ENCODE peak calls at places on chromosomes 2 and 18, in seven cellular contexts. One of them, this sample, is unnamed.

GRCh38 chr18:57543560-57543959 is 42.9 kb downstream of the FECH start:
- DNase-seq in GM19239: no peak
- DNase-seq in amygdala: no peak
- DNase-seq in frontal cortex: no peak
- DNase-seq in myocyte: no peak
- DNase-seq in ecto neural progenitor cell: no peak
- DNase-seq in AG04449: no peak
- DNase-seq in this sample: no peak

GRCh38 chr2:136765736-136766323 is 485 bp downstream of the THSD7B start:
- DNase-seq in GM19239: no peak
- DNase-seq in amygdala: no peak
- DNase-seq in frontal cortex: no peak
- DNase-seq in myocyte: no peak
- DNase-seq in ecto neural progenitor cell: peak; percentile 60
- DNase-seq in AG04449: no peak
- DNase-seq in this sample: peak; percentile 37

GRCh38 chr2:101815739-101816391 is 118.4 kb downstream of the MAP4K4 start:
- DNase-seq in GM19239: no peak
- DNase-seq in amygdala: no peak
- DNase-seq in frontal cortex: no peak
- DNase-seq in myocyte: no peak
- DNase-seq in ecto neural progenitor cell: no peak
- DNase-seq in AG04449: no peak
- DNase-seq in this sample: no peak

GRCh38 chr2:8154936-8155335 is 526.9 kb upstream of the ID2 start:
- DNase-seq in GM19239: no peak
- DNase-seq in amygdala: no peak
- DNase-seq in frontal cortex: no peak
- DNase-seq in myocyte: no peak
- DNase-seq in ecto neural progenitor cell: no peak
- DNase-seq in AG04449: no peak
- DNase-seq in this sample: no peak

GRCh38 chr2:46082531-46083485 is 214.4 kb upstream of the EPAS1 start:
- DNase-seq in GM19239: no peak
- DNase-seq in amygdala: no peak
- DNase-seq in frontal cortex: no peak
- DNase-seq in myocyte: peak; percentile 43
- DNase-seq in ecto neural progenitor cell: no peak
- DNase-seq in AG04449: peak; percentile 82
- DNase-seq in this sample: no peak

GRCh38 chr2:238155051-238155760 is 3.6 kb upstream of the ERFE start:
- DNase-seq in GM19239: no peak
- DNase-seq in amygdala: no peak
- DNase-seq in frontal cortex: no peak
- DNase-seq in myocyte: peak; percentile 84
- DNase-seq in ecto neural progenitor cell: no peak
- DNase-seq in AG04449: peak; percentile 37
- DNase-seq in this sample: no peak

GRCh38 chr2:135047295-135047694 is at the start of gene MAP3K19:
- DNase-seq in GM19239: no peak
- DNase-seq in amygdala: no peak
- DNase-seq in frontal cortex: no peak
- DNase-seq in myocyte: no peak
- DNase-seq in ecto neural progenitor cell: no peak
- DNase-seq in AG04449: no peak
- DNase-seq in this sample: no peak

GRCh38 chr2:205579335-205579734 is 103.0 kb upstream of the NRP2 start:
- DNase-seq in GM19239: no peak
- DNase-seq in amygdala: no peak
- DNase-seq in frontal cortex: no peak
- DNase-seq in myocyte: no peak
- DNase-seq in ecto neural progenitor cell: no peak
- DNase-seq in AG04449: no peak
- DNase-seq in this sample: no peak

GRCh38 chr2:237743561-237744269 is 54.9 kb upstream of the RBM44 start:
- DNase-seq in GM19239: no peak
- DNase-seq in amygdala: no peak
- DNase-seq in frontal cortex: no peak
- DNase-seq in myocyte: no peak
- DNase-seq in ecto neural progenitor cell: peak; percentile 24
- DNase-seq in AG04449: no peak
- DNase-seq in this sample: no peak

GRCh38 chr18:46596119-46596518 is 60.9 kb downstream of the LOXHD1 start:
- DNase-seq in GM19239: no peak
- DNase-seq in amygdala: no peak
- DNase-seq in frontal cortex: no peak
- DNase-seq in myocyte: no peak
- DNase-seq in ecto neural progenitor cell: no peak
- DNase-seq in AG04449: no peak
- DNase-seq in this sample: no peak

GRCh38 chr2:14827226-14828023 is 194.9 kb downstream of the LRATD1 start:
- DNase-seq in GM19239: no peak
- DNase-seq in amygdala: no peak
- DNase-seq in frontal cortex: no peak
- DNase-seq in myocyte: no peak
- DNase-seq in ecto neural progenitor cell: no peak
- DNase-seq in AG04449: no peak
- DNase-seq in this sample: no peak

GRCh38 chr18:56995579-56996194 is 151.2 kb upstream of the BOD1L2 start:
- DNase-seq in GM19239: no peak
- DNase-seq in amygdala: no peak
- DNase-seq in frontal cortex: no peak
- DNase-seq in myocyte: no peak
- DNase-seq in ecto neural progenitor cell: no peak
- DNase-seq in AG04449: no peak
- DNase-seq in this sample: no peak

GRCh38 chr18:55529581-55529980 is 58.4 kb downstream of the TCF4 start:
- DNase-seq in GM19239: no peak
- DNase-seq in amygdala: no peak
- DNase-seq in frontal cortex: no peak
- DNase-seq in myocyte: no peak
- DNase-seq in ecto neural progenitor cell: no peak
- DNase-seq in AG04449: no peak
- DNase-seq in this sample: no peak

GRCh38 chr2:54945401-54946219 is 104.6 kb downstream of the RTN4 start:
- DNase-seq in GM19239: no peak
- DNase-seq in amygdala: peak; percentile 84
- DNase-seq in frontal cortex: no peak
- DNase-seq in myocyte: peak; percentile 97
- DNase-seq in ecto neural progenitor cell: no peak
- DNase-seq in AG04449: peak; percentile 23
- DNase-seq in this sample: peak; percentile 60

GRCh38 chr18:75125359-75126331 is 83.3 kb downstream of the PTGR3 start:
- DNase-seq in GM19239: no peak
- DNase-seq in amygdala: no peak
- DNase-seq in frontal cortex: no peak
- DNase-seq in myocyte: no peak
- DNase-seq in ecto neural progenitor cell: peak; percentile 49
- DNase-seq in AG04449: no peak
- DNase-seq in this sample: no peak

GRCh38 chr18:58716046-58716766 is 44.9 kb downstream of the MALT1 start:
- DNase-seq in GM19239: no peak
- DNase-seq in amygdala: no peak
- DNase-seq in frontal cortex: no peak
- DNase-seq in myocyte: no peak
- DNase-seq in ecto neural progenitor cell: no peak
- DNase-seq in AG04449: no peak
- DNase-seq in this sample: peak; percentile 44

GRCh38 chr2:239150125-239151011 is 250.5 kb downstream of the HDAC4 start:
- DNase-seq in GM19239: no peak
- DNase-seq in amygdala: no peak
- DNase-seq in frontal cortex: no peak
- DNase-seq in myocyte: no peak
- DNase-seq in ecto neural progenitor cell: no peak
- DNase-seq in AG04449: no peak
- DNase-seq in this sample: no peak

GRCh38 chr2:20940481-20940795 is 103.4 kb downstream of the APOB start:
- DNase-seq in GM19239: no peak
- DNase-seq in amygdala: no peak
- DNase-seq in frontal cortex: no peak
- DNase-seq in myocyte: no peak
- DNase-seq in ecto neural progenitor cell: no peak
- DNase-seq in AG04449: no peak
- DNase-seq in this sample: no peak

GRCh38 chr2:128322651-128323491 is 4.2 kb upstream of the HS6ST1 start:
- DNase-seq in GM19239: no peak
- DNase-seq in amygdala: no peak
- DNase-seq in frontal cortex: peak; percentile 8
- DNase-seq in myocyte: no peak
- DNase-seq in ecto neural progenitor cell: peak; percentile 64
- DNase-seq in AG04449: no peak
- DNase-seq in this sample: no peak

GRCh38 chr2:171365232-171365631 is 68.6 kb downstream of the METTL8 start:
- DNase-seq in GM19239: no peak
- DNase-seq in amygdala: no peak
- DNase-seq in frontal cortex: no peak
- DNase-seq in myocyte: no peak
- DNase-seq in ecto neural progenitor cell: no peak
- DNase-seq in AG04449: no peak
- DNase-seq in this sample: no peak

GRCh38 chr2:141260895-141261294 is 869.9 kb downstream of the LRP1B start:
- DNase-seq in GM19239: no peak
- DNase-seq in amygdala: no peak
- DNase-seq in frontal cortex: no peak
- DNase-seq in myocyte: no peak
- DNase-seq in ecto neural progenitor cell: no peak
- DNase-seq in AG04449: no peak
- DNase-seq in this sample: no peak

GRCh38 chr18:3340015-3340681 is 78.2 kb downstream of the MYL12B start:
- DNase-seq in GM19239: no peak
- DNase-seq in amygdala: no peak
- DNase-seq in frontal cortex: no peak
- DNase-seq in myocyte: no peak
- DNase-seq in ecto neural progenitor cell: no peak
- DNase-seq in AG04449: no peak
- DNase-seq in this sample: no peak

GRCh38 chr2:239160226-239161143 is 240.3 kb downstream of the HDAC4 start:
- DNase-seq in GM19239: no peak
- DNase-seq in amygdala: no peak
- DNase-seq in frontal cortex: no peak
- DNase-seq in myocyte: no peak
- DNase-seq in ecto neural progenitor cell: no peak
- DNase-seq in AG04449: no peak
- DNase-seq in this sample: no peak

GRCh38 chr2:64675860-64676259 is 22.1 kb upstream of the SERTAD2 start:
- DNase-seq in GM19239: no peak
- DNase-seq in amygdala: peak; percentile 16
- DNase-seq in frontal cortex: no peak
- DNase-seq in myocyte: peak; percentile 76
- DNase-seq in ecto neural progenitor cell: no peak
- DNase-seq in AG04449: no peak
- DNase-seq in this sample: no peak

GRCh38 chr18:79579807-79580480 is 99.7 kb upstream of the CTDP1 start:
- DNase-seq in GM19239: no peak
- DNase-seq in amygdala: no peak
- DNase-seq in frontal cortex: no peak
- DNase-seq in myocyte: no peak
- DNase-seq in ecto neural progenitor cell: no peak
- DNase-seq in AG04449: no peak
- DNase-seq in this sample: no peak

GRCh38 chr2:45741451-45741850 is 90.0 kb downstream of the PRKCE start:
- DNase-seq in GM19239: no peak
- DNase-seq in amygdala: peak; percentile 16
- DNase-seq in frontal cortex: no peak
- DNase-seq in myocyte: peak; percentile 87
- DNase-seq in ecto neural progenitor cell: no peak
- DNase-seq in AG04449: no peak
- DNase-seq in this sample: no peak

This sample was measured in GM13977.